ENCODE peak calls at places on chromosomes 7 and 10, in seven cellular contexts. I is tibial nerve, U is adrenal gland, C is prostate gland, G is A549, F is stomach, P is heart left ventricle. B is an unnamed sample.

GRCh38 chr7:82194011-82194410 is 249.6 kb downstream of the CACNA2D1 start:
- DNase-seq in I (no peak), U (no peak), C (no peak), G (peak; percentile 13), F (no peak), P (no peak), B (no peak)

GRCh38 chr7:151524845-151525244 is 5.2 kb upstream of the RHEB start:
- DNase-seq in I (no peak), U (no peak), C (no peak), G (no peak), F (no peak), P (no peak), B (no peak)

GRCh38 chr7:73647725-73648592 is 19.7 kb upstream of the VPS37D start:
- DNase-seq in I (no peak), U (no peak), C (no peak), G (no peak), F (peak; percentile 28), P (no peak), B (no peak)

GRCh38 chr10:129136866-129137415 is 330.1 kb upstream of the MGMT start:
- DNase-seq in I (no peak), U (no peak), C (no peak), G (no peak), F (no peak), P (no peak), B (no peak)

GRCh38 chr7:65946895-65947294 is 35.1 kb downstream of the GUSB start:
- DNase-seq in I (no peak), U (peak; percentile 79), C (no peak), G (peak; percentile 78), F (no peak), P (no peak), B (peak; percentile 29)

GRCh38 chr10:89861584-89862287 is 160.3 kb downstream of the KIF20B start:
- DNase-seq in I (no peak), U (no peak), C (no peak), G (no peak), F (no peak), P (no peak), B (no peak)

GRCh38 chr10:132812544-132812943 is 26.6 kb upstream of the NKX6-2 start:
- DNase-seq in I (no peak), U (no peak), C (no peak), G (no peak), F (peak; percentile 14), P (no peak), B (no peak)

GRCh38 chr10:72561745-72562166 is 64.1 kb downstream of the MICU1 start:
- DNase-seq in I (no peak), U (no peak), C (no peak), G (no peak), F (no peak), P (no peak), B (no peak)

GRCh38 chr10:97715259-97715874 is 1.8 kb downstream of the MARVELD1 start:
- DNase-seq in I (no peak), U (no peak), C (no peak), G (no peak), F (no peak), P (no peak), B (no peak)

GRCh38 chr7:106774213-106774767 is 90.8 kb upstream of the PIK3CG start:
- DNase-seq in I (no peak), U (no peak), C (no peak), G (no peak), F (no peak), P (no peak), B (no peak)

GRCh38 chr10:122348512-122348911 is 26.0 kb upstream of the PLEKHA1 start:
- DNase-seq in I (no peak), U (no peak), C (no peak), G (no peak), F (no peak), P (no peak), B (no peak)

GRCh38 chr10:115572740-115573455 is 479.7 kb downstream of the ATRNL1 start:
- DNase-seq in I (no peak), U (no peak), C (no peak), G (peak; percentile 13), F (no peak), P (no peak), B (no peak)

GRCh38 chr10:77319557-77319956 is 318.1 kb downstream of the KCNMA1 start:
- DNase-seq in I (no peak), U (no peak), C (no peak), G (no peak), F (no peak), P (no peak), B (no peak)

GRCh38 chr7:128801667-128802066 is 9.9 kb downstream of the CCDC136 start:
- DNase-seq in I (no peak), U (no peak), C (no peak), G (no peak), F (no peak), P (no peak), B (no peak)

GRCh38 chr10:132974886-132975881 is 32.8 kb upstream of the CFAP46 start:
- DNase-seq in I (no peak), U (no peak), C (no peak), G (no peak), F (no peak), P (no peak), B (no peak)

GRCh38 chr7:55467047-55467593 is 102.0 kb downstream of the LANCL2 start:
- DNase-seq in I (no peak), U (no peak), C (no peak), G (no peak), F (no peak), P (no peak), B (no peak)
- TF ChIP-seq POLR2A in I (no peak), U (no peak), C (no peak), G (no peak), F (no peak), P (no peak), B (no peak)

GRCh38 chr7:150385240-150385830 is 6.2 kb downstream of the ZNF775 start:
- DNase-seq in I (no peak), U (peak; percentile 85), C (no peak), G (no peak), F (no peak), P (no peak), B (no peak)
- H3K4me3 ChIP-seq in I (no peak overlapping the region), U (no peak overlapping the region), C (no peak overlapping the region), G (no peak overlapping the region), F (no peak overlapping the region), P (no peak overlapping the region), B (no peak overlapping the region)

GRCh38 chr10:35195361-35196306 is 69.0 kb downstream of the CREM start:
- DNase-seq in I (peak; percentile 79), U (peak; percentile 95), C (peak; percentile 55), G (peak; percentile 95), F (peak; percentile 65), P (peak; percentile 86), B (peak; percentile 85)
- TF ChIP-seq POLR2A in I (peak; percentile 61), U (peak; percentile 10), C (no peak), G (no peak), F (no peak), P (no peak), B (peak; percentile 83)

DNA sequence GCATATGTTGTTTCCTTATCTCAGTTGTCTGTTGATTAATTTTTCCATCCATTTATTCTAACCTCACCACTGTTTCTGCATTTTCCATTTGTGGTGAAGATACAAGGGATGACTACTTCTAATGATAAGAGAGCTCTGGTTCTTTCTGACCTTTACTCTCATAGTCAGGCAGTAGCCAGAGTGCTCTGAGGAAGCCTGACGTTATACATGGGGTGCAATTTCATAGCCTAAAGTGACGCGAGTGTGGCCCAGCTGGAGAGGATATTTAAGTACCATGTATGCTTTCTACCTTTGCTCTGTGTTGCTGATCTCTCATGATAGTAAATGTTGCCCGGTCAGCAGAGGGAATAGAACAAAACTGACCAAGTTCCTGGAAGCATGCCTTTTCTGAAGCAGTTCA is 33.9 kb upstream of the CYCS start:
- DNase-seq in I (no peak), U (no peak), C (no peak), G (no peak), F (no peak), P (no peak), B (no peak)
- H3K4me3 ChIP-seq in I (no peak overlapping the region), U (no peak overlapping the region), C (no peak overlapping the region), G (no peak overlapping the region), F (no peak overlapping the region), P (no peak overlapping the region), B (no peak overlapping the region)

GRCh38 chr7:139426258-139427028 is 57.0 kb downstream of the KLRG2 start:
- DNase-seq in I (no peak), U (no peak), C (no peak), G (no peak), F (no peak), P (no peak), B (no peak)
- TF ChIP-seq POLR2A in I (no peak), U (no peak), C (no peak), G (no peak), F (no peak), P (no peak), B (no peak)

GRCh38 chr10:22027666-22028238 is 24.2 kb upstream of the DNAJC1 start:
- DNase-seq in I (no peak), U (no peak), C (no peak), G (no peak), F (no peak), P (no peak), B (no peak)

GRCh38 chr10:22029450-22030236 is 26.1 kb upstream of the DNAJC1 start:
- DNase-seq in I (no peak), U (no peak), C (no peak), G (no peak), F (no peak), P (no peak), B (no peak)

GRCh38 chr10:22026287-22026686 is 22.8 kb upstream of the DNAJC1 start:
- DNase-seq in I (no peak), U (no peak), C (no peak), G (no peak), F (no peak), P (no peak), B (no peak)

GRCh38 chr10:22030421-22030820 is 26.9 kb upstream of the DNAJC1 start:
- DNase-seq in I (no peak), U (no peak), C (no peak), G (no peak), F (no peak), P (no peak), B (no peak)
- H3K4me3 ChIP-seq in I (no peak overlapping the region), U (no peak overlapping the region), C (no peak overlapping the region), G (no peak overlapping the region), F (no peak overlapping the region), P (no peak overlapping the region), B (no peak overlapping the region)